ENCODE peak calls at places on chromosomes 1 and 21, in six cellular contexts. One of them, this sample, is unnamed.

GRCh38 chr1:228478912-228479665 is 8.1 kb upstream of the RNF187 start:
- DNase-seq in K562: no peak
- DNase-seq in PC-3: no peak
- DNase-seq in tibial artery: no peak
- DNase-seq in HCT116: no peak
- DNase-seq in mucosa of descending colon: no peak
- DNase-seq in this sample: peak; percentile 41

GRCh38 chr1:179310721-179311120 is 17.1 kb downstream of the SOAT1 start:
- DNase-seq in PC-3: peak; percentile 74
- DNase-seq in K562: no peak
- DNase-seq in tibial artery: no peak
- DNase-seq in mucosa of descending colon: no peak
- DNase-seq in HCT116: no peak
- DNase-seq in this sample: no peak

GRCh38 chr1:115609021-115609420 is 32.7 kb upstream of the VANGL1 start:
- DNase-seq in HCT116: no peak
- DNase-seq in tibial artery: no peak
- DNase-seq in mucosa of descending colon: no peak
- DNase-seq in PC-3: peak; percentile 17
- DNase-seq in K562: no peak
- DNase-seq in this sample: no peak

GRCh38 chr1:151653397-151653796 is 41.5 kb downstream of the SNX27 start:
- DNase-seq in tibial artery: no peak
- DNase-seq in K562: no peak
- DNase-seq in mucosa of descending colon: no peak
- DNase-seq in PC-3: no peak
- DNase-seq in HCT116: no peak
- DNase-seq in this sample: no peak

GRCh38 chr1:234996245-234996757 is 132.3 kb downstream of the TOMM20 start:
- DNase-seq in mucosa of descending colon: no peak
- DNase-seq in PC-3: no peak
- DNase-seq in K562: no peak
- DNase-seq in tibial artery: no peak
- DNase-seq in HCT116: no peak
- DNase-seq in this sample: no peak

GRCh38 chr21:34337741-34338140 is 26.1 kb upstream of the KCNE2 start:
- DNase-seq in tibial artery: no peak
- DNase-seq in HCT116: no peak
- DNase-seq in mucosa of descending colon: no peak
- DNase-seq in PC-3: peak; percentile 13
- DNase-seq in K562: no peak
- DNase-seq in this sample: no peak

GRCh38 chr1:208158640-208159541 is 85.3 kb downstream of the PLXNA2 start:
- DNase-seq in HCT116: no peak
- DNase-seq in mucosa of descending colon: no peak
- DNase-seq in K562: no peak
- DNase-seq in PC-3: no peak
- DNase-seq in tibial artery: no peak
- DNase-seq in this sample: no peak

GRCh38 chr1:152774875-152775274 is at the start of gene LCE1F:
- DNase-seq in tibial artery: no peak
- DNase-seq in mucosa of descending colon: no peak
- DNase-seq in K562: no peak
- DNase-seq in HCT116: peak; percentile 15
- DNase-seq in PC-3: no peak
- DNase-seq in this sample: no peak

GRCh38 chr1:242057745-242058115 is 58.8 kb upstream of the MAP1LC3C start:
- DNase-seq in PC-3: no peak
- DNase-seq in HCT116: no peak
- DNase-seq in tibial artery: no peak
- DNase-seq in mucosa of descending colon: no peak
- DNase-seq in K562: no peak
- DNase-seq in this sample: no peak

DNA sequence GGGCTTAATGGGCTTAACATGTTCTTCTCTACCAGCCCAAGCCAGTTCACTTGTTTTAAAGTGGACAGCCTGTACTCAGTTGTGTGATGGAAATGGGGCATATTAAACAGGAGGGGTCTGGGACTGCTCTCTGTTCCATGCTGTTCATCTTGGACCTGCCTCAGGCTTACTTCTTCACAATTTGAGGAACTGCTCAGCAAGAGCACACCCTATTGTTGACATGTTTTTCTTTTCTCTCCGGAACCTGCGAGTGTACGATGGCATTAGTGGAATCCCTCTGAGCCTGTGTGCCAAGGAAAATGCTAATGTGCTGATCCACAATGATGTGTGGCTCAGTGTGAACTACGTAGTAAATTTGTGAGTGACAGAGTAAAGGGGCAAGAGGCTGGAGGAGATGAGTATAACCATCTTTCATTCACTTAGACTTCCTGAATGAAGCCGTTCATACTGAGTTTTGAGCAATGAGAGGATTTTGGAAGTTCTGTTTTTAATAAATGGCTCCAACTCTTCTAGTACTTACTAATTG is 6.9 kb downstream of the AHCYL1 start:
- DNase-seq in K562: no peak
- DNase-seq in mucosa of descending colon: no peak
- DNase-seq in PC-3: no peak
- DNase-seq in HCT116: no peak
- DNase-seq in tibial artery: no peak
- DNase-seq in this sample: no peak
- H3K36me3 ChIP-seq in K562: peaks cover 79% of the 10 kb centered on the region
- H3K36me3 ChIP-seq in mucosa of descending colon: no peaks in the 10 kb centered on the region
- H3K36me3 ChIP-seq in PC-3: peaks cover 17% of the 10 kb centered on the region
- H3K36me3 ChIP-seq in HCT116: peaks cover 3% of the 10 kb centered on the region
- H3K36me3 ChIP-seq in tibial artery: peaks cover 5% of the 10 kb centered on the region
- H3K36me3 ChIP-seq in this sample: no peaks in the 10 kb centered on the region

GRCh38 chr1:26542781-26543443 is 13.4 kb downstream of the RPS6KA1 start:
- DNase-seq in PC-3: no peak
- DNase-seq in HCT116: no peak
- DNase-seq in K562: no peak
- DNase-seq in tibial artery: no peak
- DNase-seq in mucosa of descending colon: peak; percentile 54
- DNase-seq in this sample: peak; percentile 70

GRCh38 chr1:26539722-26540121 is 10.2 kb downstream of the RPS6KA1 start:
- DNase-seq in tibial artery: no peak
- DNase-seq in K562: no peak
- DNase-seq in HCT116: no peak
- DNase-seq in PC-3: no peak
- DNase-seq in mucosa of descending colon: no peak
- DNase-seq in this sample: no peak

GRCh38 chr1:26541816-26542711 is 12.5 kb downstream of the RPS6KA1 start:
- DNase-seq in PC-3: peak; percentile 8
- DNase-seq in mucosa of descending colon: peak; percentile 90
- DNase-seq in K562: peak; percentile 95
- DNase-seq in tibial artery: peak; percentile 85
- DNase-seq in HCT116: no peak
- DNase-seq in this sample: peak; percentile 91

GRCh38 chr1:26540346-26540745 is 10.8 kb downstream of the RPS6KA1 start:
- DNase-seq in tibial artery: no peak
- DNase-seq in K562: no peak
- DNase-seq in mucosa of descending colon: peak; percentile 9
- DNase-seq in HCT116: no peak
- DNase-seq in PC-3: no peak
- DNase-seq in this sample: no peak

GRCh38 chr1:26541431-26541815 is 11.9 kb downstream of the RPS6KA1 start:
- DNase-seq in PC-3: no peak
- DNase-seq in tibial artery: no peak
- DNase-seq in mucosa of descending colon: no peak
- DNase-seq in K562: no peak
- DNase-seq in HCT116: no peak
- DNase-seq in this sample: no peak
- TF ChIP-seq CTCF in PC-3: no peak
- TF ChIP-seq CTCF in tibial artery: no peak
- TF ChIP-seq CTCF in mucosa of descending colon: no peak
- TF ChIP-seq CTCF in K562: no peak
- TF ChIP-seq CTCF in HCT116: no peak
- TF ChIP-seq CTCF in this sample: no peak

DNA sequence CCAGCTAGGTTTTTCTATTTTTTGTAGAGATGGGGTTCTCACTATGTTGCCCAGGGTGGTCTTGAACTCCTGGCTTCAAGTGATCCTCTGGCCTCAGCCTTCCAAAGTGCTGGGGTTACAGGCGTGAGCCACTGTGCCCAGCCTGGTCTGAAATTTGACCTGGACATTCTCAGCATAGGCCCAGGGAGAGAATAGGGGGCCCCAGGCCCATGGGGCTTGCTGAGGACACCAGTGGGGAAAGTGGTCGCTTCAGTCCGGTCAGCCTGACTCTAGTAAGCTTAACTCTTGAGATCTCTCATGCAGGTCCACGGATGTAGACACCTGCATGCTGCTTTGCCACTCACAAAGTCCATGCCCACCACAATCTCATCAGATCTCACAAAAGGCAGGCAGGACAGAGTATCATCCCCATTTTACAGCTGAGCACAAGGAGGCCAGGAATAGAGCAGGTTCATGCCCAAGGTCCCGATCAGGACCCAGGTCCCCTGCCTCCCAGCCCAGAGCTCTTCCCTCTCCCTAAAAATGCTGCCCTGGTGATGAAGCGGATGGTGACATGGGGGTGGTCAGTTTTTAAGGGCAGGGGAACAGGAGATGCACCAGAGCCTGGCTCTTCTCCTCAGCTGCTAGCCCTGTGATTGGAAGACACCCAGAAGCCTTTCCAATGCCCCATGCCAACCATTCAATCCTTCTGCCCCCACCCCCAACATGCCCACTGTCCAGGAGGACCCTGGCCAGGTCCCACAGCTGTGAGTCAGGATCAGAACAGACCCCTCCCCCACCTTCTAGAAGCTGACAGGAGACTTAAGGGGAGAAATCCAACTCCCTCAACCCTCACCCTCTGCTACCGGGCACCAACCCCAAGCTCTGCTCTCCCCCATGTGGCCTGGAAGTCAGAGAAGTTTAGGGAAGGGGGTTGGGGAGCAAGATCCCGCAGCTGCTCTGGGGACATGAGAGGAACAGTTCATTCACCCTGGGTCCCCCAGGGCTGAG is 1.8 kb downstream of the FHL3 start:
- DNase-seq in mucosa of descending colon: no peak
- DNase-seq in K562: no peak
- DNase-seq in tibial artery: no peak
- DNase-seq in PC-3: no peak
- DNase-seq in HCT116: no peak
- DNase-seq in this sample: no peak
- H3K4me3 ChIP-seq in mucosa of descending colon: no peak overlapping the region
- H3K4me3 ChIP-seq in K562: peak overlapping the region; percentile 65
- H3K4me3 ChIP-seq in tibial artery: peak overlapping the region; percentile 91
- H3K4me3 ChIP-seq in PC-3: peak overlapping the region; percentile 75
- H3K4me3 ChIP-seq in HCT116: peak overlapping the region; percentile 88
- H3K4me3 ChIP-seq in this sample: peak overlapping the region; percentile 76

GRCh38 chr1:15422871-15423270 is 13.2 kb downstream of the EFHD2 start:
- DNase-seq in K562: no peak
- DNase-seq in PC-3: no peak
- DNase-seq in mucosa of descending colon: no peak
- DNase-seq in tibial artery: no peak
- DNase-seq in HCT116: no peak
- DNase-seq in this sample: no peak
- H3K36me3 ChIP-seq in K562: peaks cover 33% of the 10 kb centered on the region
- H3K36me3 ChIP-seq in PC-3: peaks cover 30% of the 10 kb centered on the region
- H3K36me3 ChIP-seq in mucosa of descending colon: no peaks in the 10 kb centered on the region
- H3K36me3 ChIP-seq in tibial artery: peaks cover 27% of the 10 kb centered on the region
- H3K36me3 ChIP-seq in HCT116: no peaks in the 10 kb centered on the region
- H3K36me3 ChIP-seq in this sample: peaks cover 16% of the 10 kb centered on the region

GRCh38 chr1:12643079-12643478 is 806 bp upstream of the AADACL4 start:
- DNase-seq in PC-3: no peak
- DNase-seq in K562: no peak
- DNase-seq in HCT116: no peak
- DNase-seq in tibial artery: no peak
- DNase-seq in mucosa of descending colon: no peak
- DNase-seq in this sample: no peak
- TF ChIP-seq CTCF in PC-3: no peak
- TF ChIP-seq CTCF in K562: no peak
- TF ChIP-seq CTCF in HCT116: no peak
- TF ChIP-seq CTCF in tibial artery: no peak
- TF ChIP-seq CTCF in mucosa of descending colon: no peak
- TF ChIP-seq CTCF in this sample: no peak

DNA sequence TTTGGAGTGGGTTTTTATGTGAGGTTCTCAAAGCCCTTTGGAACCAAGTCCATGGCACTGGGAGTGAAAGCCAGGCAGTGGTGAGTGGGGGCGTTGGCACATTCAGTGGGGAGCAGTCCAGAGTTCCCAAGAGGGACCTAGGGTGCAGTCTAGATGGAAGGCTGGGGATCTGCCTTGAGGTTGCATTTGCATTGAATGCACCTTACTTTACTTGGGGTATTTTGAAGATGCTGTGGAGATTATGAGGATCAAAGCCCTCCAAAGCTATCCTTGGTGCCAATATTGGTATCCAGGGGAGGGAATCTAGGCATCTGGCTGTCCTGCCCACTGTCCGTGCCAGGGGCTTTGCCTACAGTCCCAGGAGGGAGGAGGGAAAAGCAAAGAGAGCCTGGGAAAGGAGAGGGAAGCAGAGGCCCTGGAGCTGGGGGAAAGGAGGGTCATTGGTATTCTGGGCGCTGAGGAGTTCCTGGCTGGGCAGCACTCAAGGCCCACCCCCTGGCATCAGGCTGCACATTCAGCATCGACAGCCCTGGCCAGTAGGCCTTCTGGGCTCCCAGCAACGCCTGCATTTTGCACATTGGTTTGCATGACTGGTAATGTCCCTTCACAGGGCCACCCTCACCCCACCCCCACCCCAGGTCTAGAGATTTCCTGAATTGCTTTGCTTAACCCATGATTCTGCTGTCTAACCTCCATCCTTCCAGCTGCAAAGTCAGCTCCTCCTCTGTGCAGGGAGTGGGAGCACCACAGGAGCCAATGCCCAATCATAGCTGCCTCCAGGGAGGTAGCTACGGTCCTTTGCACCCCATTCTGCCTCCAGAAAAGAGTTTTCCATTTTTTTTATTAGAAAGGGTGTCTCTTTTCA is 843 bp upstream of the BCAN start:
- DNase-seq in K562: no peak
- DNase-seq in tibial artery: no peak
- DNase-seq in HCT116: no peak
- DNase-seq in PC-3: no peak
- DNase-seq in mucosa of descending colon: no peak
- DNase-seq in this sample: no peak
- H3K4me3 ChIP-seq in K562: no peak overlapping the region
- H3K4me3 ChIP-seq in tibial artery: peak overlapping the region; percentile 30
- H3K4me3 ChIP-seq in HCT116: no peak overlapping the region
- H3K4me3 ChIP-seq in PC-3: no peak overlapping the region
- H3K4me3 ChIP-seq in mucosa of descending colon: no peak overlapping the region
- H3K4me3 ChIP-seq in this sample: no peak overlapping the region

GRCh38 chr21:37153193-37153934 is 80.3 kb downstream of the TTC3 start:
- DNase-seq in mucosa of descending colon: no peak
- DNase-seq in tibial artery: no peak
- DNase-seq in PC-3: peak; percentile 94
- DNase-seq in HCT116: no peak
- DNase-seq in K562: no peak
- DNase-seq in this sample: no peak
- H3K36me3 ChIP-seq in mucosa of descending colon: no peaks in the 10 kb centered on the region
- H3K36me3 ChIP-seq in tibial artery: peaks cover 45% of the 10 kb centered on the region
- H3K36me3 ChIP-seq in PC-3: peaks cover 47% of the 10 kb centered on the region
- H3K36me3 ChIP-seq in HCT116: peaks cover 62% of the 10 kb centered on the region
- H3K36me3 ChIP-seq in K562: peaks cover 82% of the 10 kb centered on the region
- H3K36me3 ChIP-seq in this sample: peaks cover 6% of the 10 kb centered on the region

GRCh38 chr1:209554761-209555611 is 28.5 kb upstream of the CAMK1G start:
- DNase-seq in tibial artery: no peak
- DNase-seq in HCT116: no peak
- DNase-seq in PC-3: no peak
- DNase-seq in mucosa of descending colon: no peak
- DNase-seq in K562: no peak
- DNase-seq in this sample: no peak
- TF ChIP-seq CTCF in tibial artery: no peak
- TF ChIP-seq CTCF in HCT116: peak; percentile 25
- TF ChIP-seq CTCF in PC-3: peak; percentile 56
- TF ChIP-seq CTCF in mucosa of descending colon: no peak
- TF ChIP-seq CTCF in K562: peak; percentile 5
- TF ChIP-seq CTCF in this sample: no peak

GRCh38 chr1:5815716-5816115 is 176.5 kb downstream of the NPHP4 start:
- DNase-seq in tibial artery: no peak
- DNase-seq in K562: no peak
- DNase-seq in HCT116: no peak
- DNase-seq in PC-3: no peak
- DNase-seq in mucosa of descending colon: no peak
- DNase-seq in this sample: no peak
- H3K4me3 ChIP-seq in tibial artery: no peak overlapping the region
- H3K4me3 ChIP-seq in K562: no peak overlapping the region
- H3K4me3 ChIP-seq in HCT116: no peak overlapping the region
- H3K4me3 ChIP-seq in PC-3: no peak overlapping the region
- H3K4me3 ChIP-seq in mucosa of descending colon: no peak overlapping the region
- H3K4me3 ChIP-seq in this sample: no peak overlapping the region

This sample was measured in GM06990.